ENCODE peak calls at places on chromosomes 1 and 21, in five cellular contexts. R is HCT116, J is prostate gland, G is sigmoid colon, K is breast epithelium. H is an unnamed sample.

GRCh38 chr1:180211860-180212229 is 18.2 kb upstream of the LHX4 start:
- DNase-seq in R (no peak), J (no peak), G (no peak), K (no peak), H (no peak)

GRCh38 chr1:41918450-41919043 is at the start of gene HIVEP3:
- DNase-seq in R (no peak), J (no peak), G (no peak), K (no peak), H (no peak)

GRCh38 chr1:2446861-2447260 is 29.2 kb upstream of the PLCH2 start:
- DNase-seq in R (no peak), J (no peak), G (no peak), K (no peak), H (no peak)

GRCh38 chr1:178684542-178685000 is 40.5 kb upstream of the RALGPS2 start:
- DNase-seq in R (peak; percentile 65), J (no peak), G (no peak), K (no peak), H (no peak)

GRCh38 chr21:27802816-27803475 is 836.1 kb upstream of the ADAMTS5 start:
- DNase-seq in R (no peak), J (peak; percentile 12), G (no peak), K (no peak), H (peak; percentile 44)

GRCh38 chr1:45752441-45753052 is 2.1 kb upstream of the IPP start:
- DNase-seq in R (no peak), J (no peak), G (no peak), K (no peak), H (no peak)

GRCh38 chr1:1211541-1212511 is 2.1 kb downstream of the TNFRSF4 start:
- DNase-seq in R (no peak), J (no peak), G (no peak), K (no peak), H (no peak)

GRCh38 chr1:22537441-22538139 is 25.7 kb upstream of the EPHA8 start:
- DNase-seq in R (no peak), J (no peak), G (no peak), K (no peak), H (no peak)

GRCh38 chr1:117967472-117967871 is 37.9 kb downstream of the WDR3 start:
- DNase-seq in R (no peak), J (no peak), G (no peak), K (no peak), H (no peak)

GRCh38 chr1:83058327-83058726 is 940.6 kb downstream of the TTLL7 start:
- DNase-seq in R (no peak), J (no peak), G (no peak), K (no peak), H (no peak)

GRCh38 chr1:1232801-1233566 is 947 bp downstream of the B3GALT6 start:
- DNase-seq in R (no peak), J (no peak), G (no peak), K (no peak), H (no peak)

GRCh38 chr1:212721388-212722247 is 22.0 kb upstream of the BATF3 start:
- DNase-seq in R (no peak), J (peak; percentile 66), G (no peak), K (no peak), H (peak; percentile 49)

GRCh38 chr1:53349968-53350852 is 22.3 kb upstream of the LRP8 start:
- DNase-seq in R (no peak), J (no peak), G (no peak), K (peak; percentile 28), H (peak; percentile 21)

GRCh38 chr1:15341634-15342375 is 67.9 kb upstream of the EFHD2 start:
- DNase-seq in R (no peak), J (peak; percentile 77), G (no peak), K (no peak), H (no peak)

GRCh38 chr21:41678016-41678935 is 88.6 kb downstream of the RIPK4 start:
- DNase-seq in R (peak; percentile 24), J (peak; percentile 96), G (no peak), K (peak; percentile 74), H (peak; percentile 87)

GRCh38 chr1:108611984-108612383 is 48.9 kb downstream of the HENMT1 start:
- DNase-seq in R (no peak), J (no peak), G (no peak), K (no peak), H (no peak)

GRCh38 chr21:44618909-44619308 is 7.0 kb downstream of the KRTAP10-8 start:
- DNase-seq in R (no peak), J (no peak), G (no peak), K (no peak), H (no peak)

GRCh38 chr1:40625076-40625475 is 40.4 kb downstream of the RIMS3 start:
- DNase-seq in R (no peak), J (no peak), G (no peak), K (no peak), H (peak; percentile 61)

GRCh38 chr1:237671935-237672334 is 218.8 kb downstream of the ZP4 start:
- DNase-seq in R (no peak), J (no peak), G (no peak), K (no peak), H (no peak)

GRCh38 chr1:180309338-180309737 is 79.3 kb downstream of the LHX4 start:
- DNase-seq in R (no peak), J (no peak), G (no peak), K (no peak), H (no peak)

GRCh38 chr1:14543191-14543849 is 55.2 kb upstream of the KAZN start:
- DNase-seq in R (no peak), J (no peak), G (no peak), K (no peak), H (no peak)

GRCh38 chr1:223837206-223837605 is 8.5 kb downstream of the TP53BP2 start:
- DNase-seq in R (no peak), J (no peak), G (no peak), K (no peak), H (no peak)

GRCh38 chr1:160993544-160993943 is 27.4 kb downstream of the F11R start:
- DNase-seq in R (no peak), J (no peak), G (no peak), K (no peak), H (no peak)

GRCh38 chr1:201329286-201329685 is 46.0 kb downstream of the PKP1 start:
- DNase-seq in R (no peak), J (no peak), G (peak; percentile 44), K (no peak), H (no peak)

GRCh38 chr1:116581323-116581885 is 10.6 kb upstream of the CD58 start:
- DNase-seq in R (no peak), J (peak; percentile 21), G (no peak), K (no peak), H (no peak)

GRCh38 chr1:193533883-193534282 is 347.5 kb upstream of the B3GALT2 start:
- DNase-seq in R (no peak), J (no peak), G (no peak), K (no peak), H (no peak)

GRCh38 chr1:31977361-31978131 is 36.1 kb upstream of the KHDRBS1 start:
- DNase-seq in R (peak; percentile 67), J (no peak), G (no peak), K (no peak), H (no peak)

GRCh38 chr1:9440763-9441194 is 98.5 kb upstream of the SLC25A33 start:
- DNase-seq in R (no peak), J (no peak), G (no peak), K (no peak), H (no peak)

GRCh38 chr1:54243022-54243421 is 43.1 kb downstream of the MRPL37 start:
- DNase-seq in R (no peak), J (no peak), G (no peak), K (no peak), H (no peak)

GRCh38 chr1:173052681-173053196 is 2.0 kb upstream of the TNFSF18 start:
- DNase-seq in R (peak; percentile 49), J (peak; percentile 46), G (no peak), K (no peak), H (no peak)

GRCh38 chr1:23372481-23372880 is 2.8 kb upstream of the ZNF436 start:
- DNase-seq in R (no peak), J (no peak), G (no peak), K (no peak), H (no peak)

DNA sequence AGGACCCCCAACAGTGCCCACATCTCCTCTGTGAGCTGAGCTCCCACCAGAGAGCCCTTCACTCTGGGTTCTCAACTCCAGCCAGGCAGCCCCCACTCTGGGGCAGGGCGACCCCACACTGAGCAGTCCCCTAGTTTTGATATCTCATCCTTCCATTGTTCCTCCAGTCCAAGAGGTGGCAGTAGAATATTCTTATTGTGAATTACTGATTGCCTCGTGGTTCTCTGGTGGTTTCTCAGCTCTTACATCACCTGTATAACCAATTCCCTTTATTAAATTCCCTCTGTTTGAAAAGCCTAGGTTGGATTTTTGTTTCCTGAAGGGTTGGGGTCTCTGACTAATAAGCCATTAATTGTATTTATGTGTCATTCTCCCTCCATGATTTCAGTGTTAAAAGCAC is 407.5 kb downstream of the SETD4 start:
- DNase-seq in R (no peak), J (no peak), G (no peak), K (no peak), H (no peak)
- TF ChIP-seq CTCF in R (peak; percentile 23), J (no peak), G (no peak), K (no peak), H (no peak)

DNA sequence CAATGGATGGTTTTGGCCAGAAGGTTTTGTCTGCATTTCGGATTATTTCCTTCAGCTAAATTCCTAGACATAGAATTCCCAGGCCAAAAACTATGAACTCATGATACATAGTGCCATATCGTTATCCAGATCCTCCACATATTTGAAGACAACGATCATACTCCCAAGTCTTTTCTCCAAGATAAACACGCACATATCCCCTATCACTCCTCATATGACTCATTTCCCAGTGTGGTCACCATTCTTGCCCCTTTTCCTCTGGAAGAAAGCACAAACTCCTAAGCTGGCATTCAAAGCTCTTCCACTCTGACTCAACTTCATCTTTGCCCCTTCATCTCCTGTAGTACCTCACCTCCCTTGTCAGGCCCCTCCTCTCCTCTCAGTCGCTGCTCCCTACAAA is 277.6 kb downstream of the PLPP3 start:
- DNase-seq in R (no peak), J (no peak), G (no peak), K (no peak), H (no peak)
- TF ChIP-seq POLR2AphosphoS5 in R (no peak), J (no peak), G (no peak), K (no peak), H (no peak)

DNA sequence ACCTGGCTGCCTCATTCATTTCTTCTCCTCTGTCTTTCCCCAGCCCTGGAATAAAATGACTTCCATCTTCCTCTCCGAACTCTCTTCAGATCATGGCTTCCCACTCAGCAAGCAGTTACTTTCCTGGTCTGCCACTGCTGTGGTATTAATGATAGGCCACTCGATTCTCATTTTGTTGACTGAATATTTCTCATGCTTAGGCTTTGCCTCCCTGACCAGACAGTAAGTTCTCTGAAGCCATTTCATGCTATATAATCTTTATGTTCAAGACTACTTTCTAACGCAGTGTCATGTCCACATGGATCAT is 20.7 kb downstream of the RUNX1 start:
- DNase-seq in R (no peak), J (no peak), G (no peak), K (no peak), H (no peak)
- H3K4me1 ChIP-seq in R (no peaks in the 10 kb centered on the region), J (no peaks in the 10 kb centered on the region), G (peaks cover 10% of the 10 kb centered on the region), K (no peaks in the 10 kb centered on the region), H (no peaks in the 10 kb centered on the region)

GRCh38 chr1:51063121-51063520 is 38.9 kb upstream of the C1orf185 start:
- DNase-seq in R (peak; percentile 44), J (no peak), G (no peak), K (no peak), H (no peak)

GRCh38 chr1:51061231-51061943 is 40.6 kb upstream of the C1orf185 start:
- DNase-seq in R (no peak), J (no peak), G (no peak), K (no peak), H (no peak)

DNA sequence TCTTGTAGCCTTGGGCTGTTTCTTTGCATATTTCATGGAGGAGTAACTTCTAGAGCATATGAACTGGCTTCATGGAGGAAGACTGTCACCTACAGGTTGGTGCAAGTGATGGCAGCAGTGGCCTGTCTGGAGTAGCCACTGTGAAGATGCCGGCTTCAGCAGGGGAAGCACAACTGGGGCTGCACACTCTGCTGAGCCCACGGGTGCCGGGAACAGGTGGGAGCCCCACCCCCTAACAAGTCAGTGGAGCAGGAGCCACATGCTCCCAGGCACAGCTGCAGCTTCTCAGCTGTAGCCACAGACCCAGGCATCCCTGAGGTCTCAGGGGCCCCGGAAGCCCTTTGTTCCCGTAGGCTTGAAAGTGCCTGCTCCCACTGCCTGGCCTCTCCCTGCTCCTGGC is 43.2 kb upstream of the C1orf185 start:
- DNase-seq in R (no peak), J (no peak), G (no peak), K (no peak), H (no peak)
- TF ChIP-seq CTCF in R (peak; percentile 36), J (peak; percentile 11), G (no peak), K (peak; percentile 21), H (no peak)

H was measured in stomach.